ENCODE peak calls at places on chromosomes 2 and 18, in seven cellular contexts. V is neuronal stem cell, Y is mesendoderm, Q is H1, A is IMR-90, X is mesenchymal stem cell, N is trophoblast cell. E is an unnamed sample.

GRCh38 chr2:221521261-221521845 is 50.8 kb downstream of the EPHA4 start:
- DNase-seq in Y (no peak), V (no peak), N (no peak), X (no peak), Q (no peak), A (no peak), E (no peak)

GRCh38 chr2:109031481-109032228 is 42.6 kb upstream of the EDAR start:
- DNase-seq in X (peak), A (peak), N (peak), Y (peak), V (no peak), Q (peak), E (peak)

GRCh38 chr2:75356857-75357256 is 157.5 kb upstream of the TACR1 start:
- DNase-seq in Y (no peak), N (no peak), Q (no peak), X (no peak), A (no peak), V (no peak), E (no peak)

GRCh38 chr2:101516833-101517690 is 42.1 kb upstream of the RFX8 start:
- DNase-seq in X (peak), V (no peak), A (peak), N (peak), Q (no peak), Y (no peak), E (no peak)

GRCh38 chr2:169709970-169710369 is 15.7 kb downstream of the PHOSPHO2 start:
- DNase-seq in Q (no peak), Y (no peak), V (no peak), X (no peak), N (no peak), A (no peak), E (no peak)

GRCh38 chr2:191818725-191819333 is 28.1 kb downstream of the CAVIN2 start:
- DNase-seq in A (no peak), Q (no peak), N (no peak), V (no peak), X (no peak), Y (no peak), E (no peak)

GRCh38 chr2:142872900-142873724 is 4.4 kb upstream of the KYNU start:
- DNase-seq in Q (no peak), N (peak), V (no peak), X (peak), A (peak), Y (no peak), E (no peak)

GRCh38 chr2:211816739-211817138 is 721.9 kb downstream of the ERBB4 start:
- DNase-seq in Q (no peak), Y (no peak), X (no peak), A (no peak), N (no peak), V (no peak), E (no peak)

GRCh38 chr2:173431191-173431590 is 76.5 kb downstream of the CDCA7 start:
- DNase-seq in Q (no peak), V (no peak), Y (no peak), N (no peak), A (no peak), X (no peak), E (peak)

GRCh38 chr2:29281585-29281984 is 166.4 kb downstream of the CLIP4 start:
- DNase-seq in Y (no peak), N (no peak), X (no peak), A (peak), V (no peak), Q (no peak), E (peak)

GRCh38 chr2:230925879-230926765 is 1.1 kb upstream of the GPR55 start:
- DNase-seq in Q (no peak), Y (peak), A (no peak), N (no peak), V (no peak), X (no peak), E (peak)

GRCh38 chr18:59715966-59716369 is 18.7 kb upstream of the CCBE1 start:
- DNase-seq in N (peak), X (peak), Y (no peak), Q (no peak), A (peak), V (no peak), E (no peak)

GRCh38 chr2:26567534-26567933 is 73.6 kb downstream of the CIB4 start:
- DNase-seq in A (no peak), N (no peak), Q (no peak), V (no peak), Y (no peak), X (no peak), E (no peak)
- H4K8ac ChIP-seq in A (no peak), N (no peak), Q (no peak), V (no peak), Y (no peak), X (no peak), E (no peak)

GRCh38 chr18:31205273-31205672 is 42.6 kb upstream of the DSC1 start:
- DNase-seq in Y (no peak), V (no peak), X (no peak), N (peak), A (no peak), Q (no peak), E (no peak)
- H4K8ac ChIP-seq in Y (no peak), V (no peak), X (no peak), N (no peak), A (no peak), Q (no peak), E (no peak)

GRCh38 chr2:171807831-171808393 is 86.1 kb downstream of the SLC25A12 start:
- DNase-seq in A (no peak), N (peak), Q (no peak), V (no peak), X (no peak), Y (peak), E (no peak)
- H4K8ac ChIP-seq in A (no peak), N (no peak), Q (no peak), V (no peak), X (no peak), Y (no peak), E (no peak)

DNA sequence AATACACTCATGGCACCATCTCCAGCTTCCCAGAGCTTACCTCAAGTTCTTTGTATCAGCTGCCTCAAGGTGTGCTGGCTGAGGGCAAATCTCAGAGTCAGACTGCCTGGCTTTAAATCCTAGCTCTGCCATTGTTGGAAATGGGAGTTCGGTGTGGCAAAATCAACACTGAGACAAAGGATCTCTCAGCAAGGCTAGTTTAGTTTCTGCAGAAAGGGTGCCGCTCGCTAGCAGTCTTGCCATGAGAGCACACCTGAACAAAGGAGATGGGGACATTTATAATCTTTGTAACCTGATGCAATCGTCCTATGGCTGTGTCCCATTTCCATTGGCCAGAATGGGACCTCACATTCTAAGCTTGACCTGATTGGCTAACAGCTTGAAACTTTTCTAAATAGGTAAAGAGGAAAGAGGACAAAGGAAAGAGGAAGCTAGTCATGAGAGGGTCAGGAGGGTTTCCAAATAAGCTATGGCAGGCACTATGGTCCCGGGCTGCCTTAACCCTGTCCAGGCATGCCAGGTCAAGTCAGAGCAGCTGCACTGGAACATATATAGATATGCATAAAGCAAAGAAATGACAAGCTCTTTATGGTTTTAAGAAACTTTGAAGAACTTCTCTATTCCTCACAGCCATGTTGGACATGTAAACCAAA is 4.3 kb upstream of the UBE2F start:
- DNase-seq in Q (no peak), Y (no peak), A (no peak), V (no peak), X (no peak), N (no peak), E (no peak)
- H4K8ac ChIP-seq in Q (peak), Y (no peak), A (no peak), V (no peak), X (no peak), N (no peak), E (no peak)

DNA sequence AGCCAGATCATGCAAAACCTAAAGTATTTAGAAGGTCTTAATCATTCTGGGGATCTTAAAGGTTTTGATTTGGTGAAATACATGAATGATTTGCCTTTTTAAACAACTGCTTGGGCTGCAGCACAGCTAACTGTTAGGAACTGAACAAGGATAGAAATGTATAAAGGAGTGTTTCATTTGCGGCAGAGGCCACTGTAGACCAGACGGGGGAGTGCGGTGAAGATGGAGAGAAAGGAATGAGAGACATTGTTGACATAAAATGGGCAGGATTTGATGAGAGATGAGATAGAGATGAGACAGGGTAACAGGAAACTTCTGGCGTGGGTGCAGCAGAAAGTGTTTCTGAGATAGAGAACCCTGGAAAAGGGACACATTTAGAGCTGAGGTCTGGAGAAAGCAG is 308.1 kb downstream of the TMX3 start:
- DNase-seq in N (no peak), Q (no peak), Y (no peak), A (no peak), V (no peak), X (no peak), E (no peak)
- H4K8ac ChIP-seq in N (no peak), Q (no peak), Y (no peak), A (no peak), V (no peak), X (no peak), E (no peak)

GRCh38 chr2:237293966-237294365 is 120.0 kb downstream of the COL6A3 start:
- DNase-seq in V (no peak), Q (no peak), A (peak), N (peak), X (no peak), Y (no peak), E (no peak)
- H4K8ac ChIP-seq in V (no peak), Q (no peak), A (no peak), N (no peak), X (no peak), Y (no peak), E (no peak)

GRCh38 chr2:20169796-20170467 is 55.0 kb downstream of the SDC1 start:
- DNase-seq in Y (no peak), A (no peak), Q (no peak), X (no peak), N (no peak), V (no peak), E (peak)
- H4K8ac ChIP-seq in Y (no peak), A (no peak), Q (no peak), X (no peak), N (no peak), V (no peak), E (no peak)

E was measured in H9.